ENCODE peak calls at places on chromosomes 12 and 14, in nine cellular contexts. J is OCI-LY7, H is MM.1S, W is Karpas-422, F is HCT116, R is SK-N-SH, M is IMR-90, L is mesenchymal stem cell, Y is neuronal stem cell. E is an unnamed sample.
A peak's percentile ranks its signal among the peaks of the same experiment; 100 is the strongest.

GRCh38 chr12:1122803-1123202 is 131.8 kb downstream of the ERC1 start:
- DNase-seq in J (no peak), W (no peak), Y (no peak), M (no peak), F (no peak), H (no peak), R (peak; percentile 11), L (peak; percentile 21), E (peak; percentile 86)

GRCh38 chr14:74955229-74955999 is at the start of gene PGF:
- DNase-seq in J (no peak), H (no peak), R (peak; percentile 93), L (peak; percentile 70), M (no peak), W (no peak), Y (peak; percentile 54), F (peak; percentile 7), E (no peak)

GRCh38 chr12:53298154-53298553 is 1.3 kb upstream of the MYG1 start:
- DNase-seq in H (no peak), Y (no peak), R (no peak), M (peak; percentile 97), L (peak; percentile 85), W (no peak), F (no peak), J (no peak), E (no peak)

GRCh38 chr12:121181181-121181580 is 28.7 kb upstream of the P2RX4 start:
- DNase-seq in Y (no peak), L (peak; percentile 63), M (peak; percentile 75), R (no peak), H (no peak), J (no peak), W (no peak), F (no peak), E (no peak)

GRCh38 chr14:94770815-94771190 is 890 bp upstream of the GSC start:
- DNase-seq in R (no peak), M (no peak), Y (no peak), F (no peak), H (no peak), W (no peak), J (no peak), L (no peak), E (no peak)

GRCh38 chr12:60539592-60539991 is 943.8 kb downstream of the SLC16A7 start:
- DNase-seq in J (no peak), M (no peak), R (no peak), H (peak; percentile 53), W (no peak), L (peak; percentile 53), Y (no peak), F (no peak), E (no peak)

GRCh38 chr14:50335989-50336391 is 23.9 kb downstream of the DMAC2L start:
- DNase-seq in R (peak; percentile 80), W (no peak), M (peak; percentile 65), H (peak; percentile 6), J (no peak), L (peak; percentile 60), Y (no peak), F (no peak), E (peak; percentile 68)

GRCh38 chr12:31732926-31733548 is 4.2 kb upstream of the AMN1 start:
- DNase-seq in H (no peak), R (no peak), M (peak; percentile 83), F (peak; percentile 97), J (no peak), W (no peak), L (peak; percentile 85), Y (no peak), E (no peak)

GRCh38 chr14:104708606-104709268 is 15.3 kb upstream of the ADSS1 start:
- DNase-seq in R (peak; percentile 97), W (peak; percentile 95), M (peak; percentile 39), L (peak; percentile 63), F (no peak), H (peak; percentile 53), J (peak; percentile 77), Y (peak; percentile 74), E (peak; percentile 74)

GRCh38 chr14:34629344-34629656 is 648 bp downstream of the SNX6 start:
- DNase-seq in L (no peak), J (no peak), H (no peak), W (no peak), F (no peak), Y (no peak), M (no peak), R (no peak), E (no peak)

GRCh38 chr12:111393700-111394275 is 11.9 kb upstream of the SH2B3 start:
- DNase-seq in M (peak; percentile 42), L (peak; percentile 56), J (no peak), F (no peak), R (peak; percentile 48), W (no peak), H (no peak), Y (no peak), E (no peak)

GRCh38 chr12:13744566-13744965 is 236.8 kb downstream of the GRIN2B start:
- DNase-seq in R (no peak), L (no peak), Y (peak; percentile 47), W (no peak), M (no peak), F (no peak), H (no peak), J (no peak), E (no peak)

GRCh38 chr14:54737132-54737711 is 165.4 kb downstream of the GCH1 start:
- DNase-seq in M (peak; percentile 82), F (no peak), Y (no peak), J (no peak), H (no peak), R (no peak), W (no peak), L (peak; percentile 76), E (no peak)

GRCh38 chr12:113700943-113701342 is 229.3 kb upstream of the LHX5 start:
- DNase-seq in R (no peak), Y (no peak), M (peak; percentile 49), F (no peak), L (no peak), H (no peak), J (no peak), W (no peak), E (no peak)

GRCh38 chr14:100679707-100680438 is 46.8 kb upstream of the DLK1 start:
- DNase-seq in Y (no peak), R (no peak), M (peak; percentile 73), J (no peak), F (no peak), L (peak; percentile 97), W (no peak), H (no peak), E (no peak)

GRCh38 chr14:53955671-53956426 is 776 bp downstream of the BMP4 start:
- DNase-seq in F (no peak), M (no peak), W (no peak), H (no peak), L (peak; percentile 74), J (no peak), R (no peak), Y (no peak), E (no peak)

GRCh38 chr14:67815573-67816235 is 686 bp downstream of the ZFYVE26 start:
- DNase-seq in J (no peak), Y (no peak), F (no peak), H (peak; percentile 8), R (no peak), L (peak; percentile 78), M (peak; percentile 62), W (no peak), E (no peak)

GRCh38 chr14:36583242-36584166 is 1.1 kb upstream of the NKX2-8 start:
- DNase-seq in W (no peak), M (no peak), L (peak; percentile 8), R (peak; percentile 7), Y (no peak), H (no peak), J (no peak), F (no peak), E (no peak)

GRCh38 chr12:130137141-130138018 is 24.9 kb upstream of the FZD10 start:
- DNase-seq in H (no peak), F (no peak), R (no peak), M (no peak), Y (no peak), W (no peak), J (no peak), L (no peak), E (no peak)

GRCh38 chr14:65361920-65362319 is 50.6 kb upstream of the FUT8 start:
- DNase-seq in W (no peak), M (peak; percentile 90), Y (no peak), L (peak; percentile 63), R (no peak), J (no peak), F (no peak), H (no peak), E (no peak)

GRCh38 chr12:114913871-114914801 is 230.2 kb upstream of the TBX3 start:
- DNase-seq in F (peak; percentile 38), Y (peak; percentile 3), M (peak; percentile 65), J (no peak), H (no peak), R (no peak), L (peak; percentile 65), W (no peak), E (no peak)

GRCh38 chr14:62329427-62329826 is 567.2 kb downstream of the SNAPC1 start:
- DNase-seq in H (no peak), R (no peak), Y (no peak), W (no peak), F (no peak), L (peak; percentile 50), M (peak; percentile 63), J (no peak), E (no peak)

GRCh38 chr12:131505561-131505960 is 205.3 kb upstream of the SFSWAP start:
- DNase-seq in F (no peak), W (no peak), R (no peak), H (no peak), L (no peak), M (no peak), Y (no peak), J (no peak), E (no peak)
- H3K4me1 ChIP-seq in F (no peaks in the 10 kb centered on the region), W (peaks cover 6% of the 10 kb centered on the region), R (peaks cover 44% of the 10 kb centered on the region), H (no peaks in the 10 kb centered on the region), L (no peaks in the 10 kb centered on the region), M (no peaks in the 10 kb centered on the region), Y (no peaks in the 10 kb centered on the region), J (peaks cover 2% of the 10 kb centered on the region), E (no peaks in the 10 kb centered on the region)

DNA sequence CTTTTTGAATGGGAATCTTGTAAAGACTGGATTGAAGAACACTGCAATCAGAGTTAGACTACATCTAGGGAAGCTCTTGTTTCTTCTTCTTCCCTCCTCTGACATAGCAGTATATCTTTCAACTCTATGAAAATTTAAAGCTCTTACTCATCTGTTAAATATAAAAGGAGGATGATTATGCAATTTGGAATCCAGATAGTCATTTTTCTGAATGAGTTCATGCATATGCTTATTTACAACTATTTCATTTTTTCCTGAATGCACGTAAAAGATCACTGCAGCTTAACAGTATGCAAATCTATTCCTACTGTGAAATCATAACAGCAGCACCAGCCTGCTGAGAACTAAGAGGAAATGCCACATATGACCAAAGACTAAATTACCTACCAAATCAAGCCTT is 133.5 kb upstream of the TMCC3 start:
- DNase-seq in L (no peak), Y (no peak), W (peak; percentile 57), R (no peak), H (no peak), M (peak; percentile 57), J (no peak), F (no peak), E (no peak)
- H2AFZ ChIP-seq in L (no peak overlapping the region), Y (no peak overlapping the region), W (peak overlapping the region; percentile 60), R (no peak overlapping the region), H (no peak overlapping the region), M (no peak overlapping the region), J (no peak overlapping the region), F (no peak overlapping the region), E (no peak overlapping the region)

GRCh38 chr12:57739387-57739786 is 845 bp upstream of the AGAP2 start:
- DNase-seq in L (no peak), Y (no peak), F (no peak), M (no peak), H (no peak), R (no peak), J (no peak), W (no peak), E (no peak)
- H3K4me2 ChIP-seq in L (no peak overlapping the region), Y (no peak overlapping the region), F (no peak overlapping the region), M (no peak overlapping the region), H (no peak overlapping the region), R (peak overlapping the region; percentile 87), J (peak overlapping the region; percentile 93), W (no peak overlapping the region), E (peak overlapping the region; percentile 38)

GRCh38 chr14:56598519-56598918 is 18.9 kb downstream of the TMEM260 start:
- DNase-seq in R (no peak), M (no peak), H (no peak), L (no peak), W (no peak), J (no peak), F (no peak), Y (no peak), E (no peak)
- H3K4me1 ChIP-seq in R (no peaks in the 10 kb centered on the region), M (peaks cover 2% of the 10 kb centered on the region), H (no peaks in the 10 kb centered on the region), L (no peaks in the 10 kb centered on the region), W (no peaks in the 10 kb centered on the region), J (no peaks in the 10 kb centered on the region), F (no peaks in the 10 kb centered on the region), Y (no peaks in the 10 kb centered on the region), E (no peaks in the 10 kb centered on the region)